ENCODE peak calls at places on chromosomes 12 and 14, in nine cellular contexts. One of them, this sample, is unnamed.

GRCh38 chr12:6285532-6286306 is 24.8 kb upstream of the PLEKHG6 start:
- DNase-seq in chondrocyte: peak; percentile 2
- DNase-seq in astrocyte of the cerebellum: no peak
- DNase-seq in RWPE1: peak; percentile 49
- DNase-seq in A549: no peak
- DNase-seq in fibroblast of mammary gland: peak; percentile 68
- DNase-seq in fibroblast of villous mesenchyme: peak; percentile 52
- DNase-seq in CD4-positive, alpha-beta T cell: no peak
- DNase-seq in pancreas: no peak
- DNase-seq in this sample: no peak

GRCh38 chr12:1583421-1584078 is 10.8 kb downstream of the FBXL14 start:
- DNase-seq in fibroblast of mammary gland: peak; percentile 93
- DNase-seq in A549: peak; percentile 87
- DNase-seq in astrocyte of the cerebellum: peak; percentile 88
- DNase-seq in chondrocyte: no peak
- DNase-seq in RWPE1: peak; percentile 70
- DNase-seq in pancreas: no peak
- DNase-seq in fibroblast of villous mesenchyme: peak; percentile 94
- DNase-seq in CD4-positive, alpha-beta T cell: peak; percentile 43
- DNase-seq in this sample: no peak

GRCh38 chr14:64639340-64639821 is 64.8 kb upstream of the PLEKHG3 start:
- DNase-seq in A549: no peak
- DNase-seq in chondrocyte: no peak
- DNase-seq in fibroblast of mammary gland: no peak
- DNase-seq in CD4-positive, alpha-beta T cell: no peak
- DNase-seq in fibroblast of villous mesenchyme: peak; percentile 86
- DNase-seq in RWPE1: no peak
- DNase-seq in astrocyte of the cerebellum: no peak
- DNase-seq in pancreas: no peak
- DNase-seq in this sample: no peak

GRCh38 chr12:31585895-31586294 is 5.0 kb downstream of the DENND5B start:
- DNase-seq in CD4-positive, alpha-beta T cell: no peak
- DNase-seq in fibroblast of villous mesenchyme: no peak
- DNase-seq in RWPE1: no peak
- DNase-seq in A549: no peak
- DNase-seq in astrocyte of the cerebellum: no peak
- DNase-seq in fibroblast of mammary gland: no peak
- DNase-seq in pancreas: no peak
- DNase-seq in chondrocyte: no peak
- DNase-seq in this sample: no peak

GRCh38 chr12:124593851-124594401 is 26.5 kb upstream of the NCOR2 start:
- DNase-seq in fibroblast of mammary gland: no peak
- DNase-seq in A549: no peak
- DNase-seq in chondrocyte: no peak
- DNase-seq in RWPE1: no peak
- DNase-seq in astrocyte of the cerebellum: no peak
- DNase-seq in pancreas: no peak
- DNase-seq in CD4-positive, alpha-beta T cell: no peak
- DNase-seq in fibroblast of villous mesenchyme: no peak
- DNase-seq in this sample: no peak

GRCh38 chr12:76368230-76368629 is 20.0 kb upstream of the BBS10 start:
- DNase-seq in chondrocyte: no peak
- DNase-seq in CD4-positive, alpha-beta T cell: no peak
- DNase-seq in RWPE1: no peak
- DNase-seq in astrocyte of the cerebellum: no peak
- DNase-seq in A549: no peak
- DNase-seq in fibroblast of villous mesenchyme: no peak
- DNase-seq in pancreas: no peak
- DNase-seq in fibroblast of mammary gland: no peak
- DNase-seq in this sample: no peak

GRCh38 chr14:63134801-63135200 is 69.4 kb upstream of the RHOJ start:
- DNase-seq in RWPE1: peak; percentile 23
- DNase-seq in astrocyte of the cerebellum: peak; percentile 4
- DNase-seq in chondrocyte: no peak
- DNase-seq in fibroblast of mammary gland: peak; percentile 6
- DNase-seq in CD4-positive, alpha-beta T cell: no peak
- DNase-seq in A549: peak; percentile 4
- DNase-seq in fibroblast of villous mesenchyme: no peak
- DNase-seq in pancreas: no peak
- DNase-seq in this sample: no peak

GRCh38 chr12:109273354-109273753 is 35.7 kb downstream of the FOXN4 start:
- DNase-seq in pancreas: no peak
- DNase-seq in fibroblast of villous mesenchyme: no peak
- DNase-seq in CD4-positive, alpha-beta T cell: no peak
- DNase-seq in astrocyte of the cerebellum: no peak
- DNase-seq in chondrocyte: peak; percentile 70
- DNase-seq in fibroblast of mammary gland: no peak
- DNase-seq in A549: no peak
- DNase-seq in RWPE1: no peak
- DNase-seq in this sample: no peak

GRCh38 chr12:103538397-103538796 is 42.6 kb upstream of the C12orf42 start:
- DNase-seq in pancreas: no peak
- DNase-seq in astrocyte of the cerebellum: no peak
- DNase-seq in A549: no peak
- DNase-seq in RWPE1: peak; percentile 16
- DNase-seq in fibroblast of mammary gland: peak; percentile 20
- DNase-seq in fibroblast of villous mesenchyme: no peak
- DNase-seq in CD4-positive, alpha-beta T cell: no peak
- DNase-seq in chondrocyte: no peak
- DNase-seq in this sample: no peak

GRCh38 chr14:67187210-67187609 is 2.0 kb upstream of the GARIN2 start:
- DNase-seq in fibroblast of mammary gland: peak; percentile 83
- DNase-seq in astrocyte of the cerebellum: peak; percentile 55
- DNase-seq in CD4-positive, alpha-beta T cell: no peak
- DNase-seq in chondrocyte: no peak
- DNase-seq in fibroblast of villous mesenchyme: peak; percentile 66
- DNase-seq in A549: peak; percentile 68
- DNase-seq in pancreas: no peak
- DNase-seq in RWPE1: peak; percentile 82
- DNase-seq in this sample: no peak

GRCh38 chr12:108043750-108044149 is 85.3 kb upstream of the WSCD2 start:
- DNase-seq in fibroblast of mammary gland: no peak
- DNase-seq in fibroblast of villous mesenchyme: no peak
- DNase-seq in RWPE1: no peak
- DNase-seq in chondrocyte: no peak
- DNase-seq in pancreas: no peak
- DNase-seq in CD4-positive, alpha-beta T cell: no peak
- DNase-seq in A549: no peak
- DNase-seq in astrocyte of the cerebellum: no peak
- DNase-seq in this sample: no peak

GRCh38 chr12:17528394-17528793 is 561.6 kb downstream of the RERGL start:
- DNase-seq in A549: peak; percentile 11
- DNase-seq in RWPE1: no peak
- DNase-seq in pancreas: no peak
- DNase-seq in chondrocyte: no peak
- DNase-seq in fibroblast of villous mesenchyme: no peak
- DNase-seq in fibroblast of mammary gland: no peak
- DNase-seq in CD4-positive, alpha-beta T cell: no peak
- DNase-seq in astrocyte of the cerebellum: no peak
- DNase-seq in this sample: no peak

GRCh38 chr12:52487211-52487610 is 5.8 kb downstream of the KRT6A start:
- DNase-seq in CD4-positive, alpha-beta T cell: no peak
- DNase-seq in astrocyte of the cerebellum: no peak
- DNase-seq in A549: no peak
- DNase-seq in fibroblast of villous mesenchyme: no peak
- DNase-seq in chondrocyte: no peak
- DNase-seq in RWPE1: no peak
- DNase-seq in fibroblast of mammary gland: no peak
- DNase-seq in pancreas: no peak
- DNase-seq in this sample: no peak

GRCh38 chr14:93969082-93969828 is 7.1 kb downstream of the ASB2 start:
- DNase-seq in chondrocyte: no peak
- DNase-seq in pancreas: no peak
- DNase-seq in RWPE1: no peak
- DNase-seq in CD4-positive, alpha-beta T cell: no peak
- DNase-seq in fibroblast of mammary gland: peak; percentile 4
- DNase-seq in A549: no peak
- DNase-seq in astrocyte of the cerebellum: no peak
- DNase-seq in fibroblast of villous mesenchyme: no peak
- DNase-seq in this sample: no peak

GRCh38 chr14:95514131-95515079 is 2.0 kb downstream of the SYNE3 start:
- DNase-seq in CD4-positive, alpha-beta T cell: no peak
- DNase-seq in A549: no peak
- DNase-seq in fibroblast of mammary gland: no peak
- DNase-seq in RWPE1: no peak
- DNase-seq in pancreas: no peak
- DNase-seq in chondrocyte: no peak
- DNase-seq in fibroblast of villous mesenchyme: no peak
- DNase-seq in astrocyte of the cerebellum: no peak
- DNase-seq in this sample: no peak

GRCh38 chr12:130562711-130563110 is 153.4 kb downstream of the RIMBP2 start:
- DNase-seq in fibroblast of mammary gland: no peak
- DNase-seq in fibroblast of villous mesenchyme: no peak
- DNase-seq in chondrocyte: no peak
- DNase-seq in CD4-positive, alpha-beta T cell: no peak
- DNase-seq in pancreas: no peak
- DNase-seq in RWPE1: no peak
- DNase-seq in A549: no peak
- DNase-seq in astrocyte of the cerebellum: no peak
- DNase-seq in this sample: no peak

GRCh38 chr12:11347810-11348209 is 37.6 kb upstream of the PRB4 start:
- DNase-seq in astrocyte of the cerebellum: no peak
- DNase-seq in fibroblast of mammary gland: no peak
- DNase-seq in fibroblast of villous mesenchyme: no peak
- DNase-seq in RWPE1: no peak
- DNase-seq in CD4-positive, alpha-beta T cell: no peak
- DNase-seq in chondrocyte: no peak
- DNase-seq in A549: no peak
- DNase-seq in pancreas: no peak
- DNase-seq in this sample: no peak
- TF ChIP-seq CTCF in astrocyte of the cerebellum: no peak
- TF ChIP-seq CTCF in fibroblast of mammary gland: peak; percentile 3
- TF ChIP-seq CTCF in fibroblast of villous mesenchyme: no peak
- TF ChIP-seq CTCF in RWPE1: no peak
- TF ChIP-seq CTCF in CD4-positive, alpha-beta T cell: no peak
- TF ChIP-seq CTCF in chondrocyte: peak; percentile 55
- TF ChIP-seq CTCF in A549: no peak
- TF ChIP-seq CTCF in pancreas: no peak
- TF ChIP-seq CTCF in this sample: no peak

GRCh38 chr14:68688872-68689371 is 103.9 kb downstream of the ZFP36L1 start:
- DNase-seq in RWPE1: no peak
- DNase-seq in chondrocyte: no peak
- DNase-seq in astrocyte of the cerebellum: no peak
- DNase-seq in CD4-positive, alpha-beta T cell: no peak
- DNase-seq in A549: peak; percentile 58
- DNase-seq in fibroblast of villous mesenchyme: peak; percentile 68
- DNase-seq in pancreas: no peak
- DNase-seq in fibroblast of mammary gland: peak; percentile 70
- DNase-seq in this sample: no peak
- TF ChIP-seq CTCF in RWPE1: no peak
- TF ChIP-seq CTCF in chondrocyte: peak; percentile 56
- TF ChIP-seq CTCF in astrocyte of the cerebellum: no peak
- TF ChIP-seq CTCF in CD4-positive, alpha-beta T cell: no peak
- TF ChIP-seq CTCF in A549: no peak
- TF ChIP-seq CTCF in fibroblast of villous mesenchyme: peak; percentile 27
- TF ChIP-seq CTCF in pancreas: no peak
- TF ChIP-seq CTCF in fibroblast of mammary gland: peak; percentile 13
- TF ChIP-seq CTCF in this sample: no peak

GRCh38 chr12:123384994-123385376 is 1.1 kb downstream of the KMT5A start:
- DNase-seq in RWPE1: peak; percentile 64
- DNase-seq in fibroblast of mammary gland: peak; percentile 68
- DNase-seq in astrocyte of the cerebellum: no peak
- DNase-seq in pancreas: no peak
- DNase-seq in CD4-positive, alpha-beta T cell: no peak
- DNase-seq in chondrocyte: no peak
- DNase-seq in A549: peak; percentile 52
- DNase-seq in fibroblast of villous mesenchyme: no peak
- DNase-seq in this sample: no peak
- TF ChIP-seq CTCF in RWPE1: no peak
- TF ChIP-seq CTCF in fibroblast of mammary gland: peak; percentile 4
- TF ChIP-seq CTCF in astrocyte of the cerebellum: no peak
- TF ChIP-seq CTCF in pancreas: no peak
- TF ChIP-seq CTCF in CD4-positive, alpha-beta T cell: no peak
- TF ChIP-seq CTCF in chondrocyte: no peak
- TF ChIP-seq CTCF in A549: no peak
- TF ChIP-seq CTCF in fibroblast of villous mesenchyme: no peak
- TF ChIP-seq CTCF in this sample: no peak

GRCh38 chr12:9378430-9378835 is 170.2 kb upstream of the PZP start:
- DNase-seq in chondrocyte: no peak
- DNase-seq in astrocyte of the cerebellum: no peak
- DNase-seq in fibroblast of villous mesenchyme: peak; percentile 7
- DNase-seq in fibroblast of mammary gland: no peak
- DNase-seq in CD4-positive, alpha-beta T cell: no peak
- DNase-seq in RWPE1: peak; percentile 51
- DNase-seq in A549: peak; percentile 44
- DNase-seq in pancreas: no peak
- DNase-seq in this sample: no peak
- TF ChIP-seq CTCF in chondrocyte: peak; percentile 56
- TF ChIP-seq CTCF in astrocyte of the cerebellum: peak; percentile 36
- TF ChIP-seq CTCF in fibroblast of villous mesenchyme: peak; percentile 36
- TF ChIP-seq CTCF in fibroblast of mammary gland: peak; percentile 23
- TF ChIP-seq CTCF in CD4-positive, alpha-beta T cell: peak; percentile 19
- TF ChIP-seq CTCF in RWPE1: no peak
- TF ChIP-seq CTCF in A549: peak; percentile 22
- TF ChIP-seq CTCF in pancreas: no peak
- TF ChIP-seq CTCF in this sample: no peak

DNA sequence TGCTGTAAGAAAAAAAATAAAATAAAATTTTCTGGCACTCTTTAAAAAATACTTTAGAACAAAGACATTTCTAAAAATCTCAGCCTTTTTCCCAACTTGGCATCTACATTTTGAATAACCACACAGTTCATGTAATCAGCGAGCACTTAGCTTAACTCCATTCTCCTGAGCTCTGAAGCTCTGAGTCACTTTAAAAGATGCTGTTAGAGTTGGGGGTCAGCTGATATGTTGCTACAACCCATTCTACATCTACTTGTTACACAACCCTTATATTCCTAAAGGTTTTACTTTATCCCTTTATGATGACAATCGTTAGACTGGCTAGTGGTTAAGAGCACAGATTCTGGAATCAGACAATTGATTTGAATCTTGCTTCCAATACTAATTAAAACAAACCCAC is 48.3 kb downstream of the SLC41A2 start:
- DNase-seq in pancreas: no peak
- DNase-seq in fibroblast of mammary gland: peak; percentile 73
- DNase-seq in fibroblast of villous mesenchyme: no peak
- DNase-seq in CD4-positive, alpha-beta T cell: no peak
- DNase-seq in RWPE1: no peak
- DNase-seq in A549: no peak
- DNase-seq in chondrocyte: no peak
- DNase-seq in astrocyte of the cerebellum: no peak
- DNase-seq in this sample: no peak
- TF ChIP-seq CTCF in pancreas: no peak
- TF ChIP-seq CTCF in fibroblast of mammary gland: no peak
- TF ChIP-seq CTCF in fibroblast of villous mesenchyme: no peak
- TF ChIP-seq CTCF in CD4-positive, alpha-beta T cell: no peak
- TF ChIP-seq CTCF in RWPE1: no peak
- TF ChIP-seq CTCF in A549: no peak
- TF ChIP-seq CTCF in chondrocyte: no peak
- TF ChIP-seq CTCF in astrocyte of the cerebellum: no peak
- TF ChIP-seq CTCF in this sample: no peak

This sample was measured in omental fat pad.